ENCODE peak calls at places on chromosomes 2 and 18, in four cellular contexts. A is NCI-H1092 treated with DMSO at 0.1 percent for 48 hours; T is lower leg skin; B is activated CD4-positive, alpha-beta T cell treated with anti-CD3 and anti-CD28 coated beads, Interleukin-2, amount 10 ng/mL, durations not matched to agents 7 days and 5 days. R is an unnamed sample.

GRCh38 chr2:68287580-68288441 is 31.9 kb downstream of the CNRIP1 start:
- DNase-seq in A (no peak), T (no peak), B (no peak), R (no peak)

GRCh38 chr18:34806527-34806926 is 96.4 kb downstream of the DTNA start:
- DNase-seq in A (no peak), T (no peak), B (no peak), R (no peak)

GRCh38 chr2:102294802-102295489 is 16.4 kb upstream of the IL1RL1 start:
- DNase-seq in A (no peak), T (no peak), B (no peak), R (no peak)

GRCh38 chr18:59621027-59621426 is 76.2 kb downstream of the CCBE1 start:
- DNase-seq in A (no peak), T (no peak), B (no peak), R (no peak)

GRCh38 chr2:191758420-191759199 is 80.7 kb downstream of the NABP1 start:
- DNase-seq in A (peak), T (peak), B (peak), R (peak)

GRCh38 chr2:37895135-37895534 is 30.0 kb upstream of the RMDN2 start:
- DNase-seq in A (no peak), T (no peak), B (no peak), R (no peak)

GRCh38 chr2:85237849-85238570 is 89.8 kb downstream of the TGOLN2 start:
- DNase-seq in A (peak), T (no peak), B (no peak), R (no peak)

GRCh38 chr2:159615187-159615935 is 987 bp downstream of the BAZ2B start:
- DNase-seq in A (peak), T (peak), B (peak), R (peak)

GRCh38 chr2:134153481-134153880 is 100.4 kb upstream of the MGAT5 start:
- DNase-seq in A (no peak), T (no peak), B (no peak), R (no peak)

GRCh38 chr2:67564076-67564475 is 166.9 kb downstream of the ETAA1 start:
- DNase-seq in A (no peak), T (no peak), B (no peak), R (no peak)

GRCh38 chr2:63735263-63735662 is 106.4 kb upstream of the UGP2 start:
- DNase-seq in A (no peak), T (no peak), B (no peak), R (no peak)

GRCh38 chr2:165113414-165113813 is 90.4 kb downstream of the SCN3A start:
- DNase-seq in A (no peak), T (no peak), B (no peak), R (no peak)

GRCh38 chr18:57776354-57776753 is 26.8 kb downstream of the ATP8B1 start:
- DNase-seq in A (no peak), T (no peak), B (no peak), R (no peak)